ENCODE peak calls at places on chromosomes 5 and 9, in six cellular contexts. One of them, this sample, is unnamed.

GRCh38 chr9:126049896-126050604 is 276.6 kb upstream of the MVB12B start:
- DNase-seq in MM.1S: no peak
- DNase-seq in fibroblast of lung: no peak
- DNase-seq in colonic mucosa: no peak
- DNase-seq in GM23248: no peak
- DNase-seq in HepG2: no peak
- DNase-seq in this sample: no peak

GRCh38 chr5:132820162-132820754 is 7.2 kb downstream of the SOWAHA start:
- DNase-seq in fibroblast of lung: peak
- DNase-seq in MM.1S: peak
- DNase-seq in colonic mucosa: peak
- DNase-seq in GM23248: peak
- DNase-seq in HepG2: peak
- DNase-seq in this sample: peak

GRCh38 chr5:56706504-56706903 is 108.8 kb upstream of the MAP3K1 start:
- DNase-seq in GM23248: no peak
- DNase-seq in MM.1S: no peak
- DNase-seq in colonic mucosa: no peak
- DNase-seq in fibroblast of lung: no peak
- DNase-seq in HepG2: no peak
- DNase-seq in this sample: no peak

GRCh38 chr5:134905246-134905996 is 490 bp downstream of the PCBD2 start:
- DNase-seq in MM.1S: peak
- DNase-seq in colonic mucosa: peak
- DNase-seq in GM23248: peak
- DNase-seq in fibroblast of lung: peak
- DNase-seq in HepG2: peak
- DNase-seq in this sample: peak

GRCh38 chr9:89522261-89522978 is 24.5 kb upstream of the SEMA4D start:
- DNase-seq in HepG2: no peak
- DNase-seq in GM23248: no peak
- DNase-seq in MM.1S: peak
- DNase-seq in fibroblast of lung: no peak
- DNase-seq in colonic mucosa: peak
- DNase-seq in this sample: peak

GRCh38 chr5:176466245-176466871 is 18.2 kb downstream of the FAF2 start:
- DNase-seq in fibroblast of lung: peak
- DNase-seq in HepG2: peak
- DNase-seq in colonic mucosa: no peak
- DNase-seq in MM.1S: no peak
- DNase-seq in GM23248: peak
- DNase-seq in this sample: no peak

GRCh38 chr9:129702563-129702962 is 37.1 kb downstream of the PRRX2 start:
- DNase-seq in GM23248: peak
- DNase-seq in MM.1S: no peak
- DNase-seq in colonic mucosa: peak
- DNase-seq in HepG2: no peak
- DNase-seq in fibroblast of lung: peak
- DNase-seq in this sample: no peak

GRCh38 chr5:6527749-6528455 is 79.2 kb downstream of the UBE2QL1 start:
- DNase-seq in GM23248: no peak
- DNase-seq in HepG2: no peak
- DNase-seq in colonic mucosa: no peak
- DNase-seq in MM.1S: no peak
- DNase-seq in fibroblast of lung: no peak
- DNase-seq in this sample: no peak

GRCh38 chr9:16618524-16618923 is 251.9 kb downstream of the BNC2 start:
- DNase-seq in colonic mucosa: no peak
- DNase-seq in MM.1S: no peak
- DNase-seq in HepG2: no peak
- DNase-seq in GM23248: peak
- DNase-seq in fibroblast of lung: no peak
- DNase-seq in this sample: no peak

GRCh38 chr5:55172051-55172899 is 702 bp downstream of the CDC20B start:
- DNase-seq in fibroblast of lung: peak
- DNase-seq in GM23248: peak
- DNase-seq in MM.1S: peak
- DNase-seq in HepG2: peak
- DNase-seq in colonic mucosa: peak
- DNase-seq in this sample: peak

GRCh38 chr9:90141723-90142122 is 500.9 kb downstream of the DIRAS2 start:
- DNase-seq in GM23248: peak
- DNase-seq in MM.1S: peak
- DNase-seq in colonic mucosa: no peak
- DNase-seq in fibroblast of lung: peak
- DNase-seq in HepG2: peak
- DNase-seq in this sample: no peak

GRCh38 chr5:132479812-132480441 is 10.6 kb downstream of the IRF1 start:
- DNase-seq in GM23248: no peak
- DNase-seq in colonic mucosa: no peak
- DNase-seq in HepG2: no peak
- DNase-seq in fibroblast of lung: no peak
- DNase-seq in MM.1S: no peak
- DNase-seq in this sample: peak

GRCh38 chr9:95876138-95876444 is 600 bp downstream of the ERCC6L2 start:
- DNase-seq in fibroblast of lung: no peak
- DNase-seq in GM23248: no peak
- DNase-seq in MM.1S: no peak
- DNase-seq in HepG2: no peak
- DNase-seq in colonic mucosa: no peak
- DNase-seq in this sample: no peak

GRCh38 chr5:128579669-128580068 is 41.6 kb upstream of the FBN2 start:
- DNase-seq in colonic mucosa: no peak
- DNase-seq in GM23248: peak
- DNase-seq in MM.1S: no peak
- DNase-seq in HepG2: no peak
- DNase-seq in fibroblast of lung: no peak
- DNase-seq in this sample: no peak

GRCh38 chr5:164296603-164297080 is 791.2 kb downstream of the MAT2B start:
- DNase-seq in HepG2: no peak
- DNase-seq in fibroblast of lung: peak
- DNase-seq in colonic mucosa: no peak
- DNase-seq in MM.1S: no peak
- DNase-seq in GM23248: no peak
- DNase-seq in this sample: no peak

DNA sequence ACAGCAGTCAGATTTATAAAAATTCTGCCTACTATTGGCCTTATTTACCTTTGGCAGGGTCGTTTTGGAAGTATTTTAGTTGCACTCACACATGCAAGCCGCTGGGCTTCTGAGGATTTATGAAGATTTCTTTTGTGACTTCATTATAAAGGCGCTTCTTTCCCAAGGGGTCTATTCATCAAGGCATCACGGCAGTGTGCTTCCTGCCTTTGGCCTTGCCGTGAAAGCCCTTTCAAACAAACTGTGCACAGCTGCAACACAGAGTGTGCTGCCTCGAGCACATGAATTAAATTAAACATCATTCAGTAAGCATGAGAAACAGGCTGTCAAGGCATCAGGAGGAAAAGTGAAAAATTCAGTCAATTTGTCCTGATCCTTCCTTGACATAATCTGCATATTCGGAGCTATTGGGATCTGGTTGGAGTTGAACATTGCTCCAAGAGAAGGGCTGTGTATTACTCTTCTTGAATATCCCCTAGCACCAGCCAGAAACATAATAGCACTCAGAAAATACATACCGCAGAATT is 123.0 kb upstream of the PUM3 start:
- DNase-seq in colonic mucosa: no peak
- DNase-seq in fibroblast of lung: no peak
- DNase-seq in HepG2: no peak
- DNase-seq in GM23248: no peak
- DNase-seq in MM.1S: no peak
- DNase-seq in this sample: no peak
- H3K4me3 ChIP-seq in colonic mucosa: no peak
- H3K4me3 ChIP-seq in fibroblast of lung: no peak
- H3K4me3 ChIP-seq in HepG2: no peak
- H3K4me3 ChIP-seq in GM23248: no peak
- H3K4me3 ChIP-seq in MM.1S: no peak
- H3K4me3 ChIP-seq in this sample: no peak

DNA sequence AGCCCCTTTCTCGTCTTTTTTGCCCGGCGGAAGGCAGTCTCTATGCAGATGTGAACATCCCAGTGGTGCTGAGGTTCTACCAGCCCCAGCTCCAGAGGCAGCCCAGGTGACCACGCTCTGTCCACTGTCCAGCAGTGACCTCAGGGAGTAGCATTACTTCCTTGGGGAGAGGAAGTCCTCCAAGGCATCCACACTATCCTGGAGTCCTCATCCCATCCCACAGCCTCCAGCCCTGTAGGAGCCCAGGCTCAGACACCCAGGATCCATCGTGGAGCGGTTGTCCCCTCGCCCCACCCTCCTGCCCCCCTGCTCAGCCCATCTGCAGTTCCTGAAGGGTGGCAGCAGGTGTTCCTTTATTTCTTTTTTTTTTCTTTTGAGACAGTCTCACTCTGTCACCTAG is 294.5 kb upstream of the IRX4 start:
- DNase-seq in HepG2: no peak
- DNase-seq in fibroblast of lung: no peak
- DNase-seq in GM23248: no peak
- DNase-seq in colonic mucosa: no peak
- DNase-seq in MM.1S: no peak
- DNase-seq in this sample: no peak
- H3K9ac ChIP-seq in HepG2: no peak
- H3K9ac ChIP-seq in fibroblast of lung: no peak
- H3K9ac ChIP-seq in GM23248: no peak
- H3K9ac ChIP-seq in colonic mucosa: no peak
- H3K9ac ChIP-seq in MM.1S: no peak
- H3K9ac ChIP-seq in this sample: no peak

GRCh38 chr5:147455822-147456221 is 54.0 kb downstream of the DPYSL3 start:
- DNase-seq in MM.1S: no peak
- DNase-seq in HepG2: no peak
- DNase-seq in fibroblast of lung: peak
- DNase-seq in GM23248: peak
- DNase-seq in colonic mucosa: no peak
- DNase-seq in this sample: no peak
- H3K4me3 ChIP-seq in MM.1S: no peak
- H3K4me3 ChIP-seq in HepG2: no peak
- H3K4me3 ChIP-seq in fibroblast of lung: no peak
- H3K4me3 ChIP-seq in GM23248: peak
- H3K4me3 ChIP-seq in colonic mucosa: no peak
- H3K4me3 ChIP-seq in this sample: no peak

DNA sequence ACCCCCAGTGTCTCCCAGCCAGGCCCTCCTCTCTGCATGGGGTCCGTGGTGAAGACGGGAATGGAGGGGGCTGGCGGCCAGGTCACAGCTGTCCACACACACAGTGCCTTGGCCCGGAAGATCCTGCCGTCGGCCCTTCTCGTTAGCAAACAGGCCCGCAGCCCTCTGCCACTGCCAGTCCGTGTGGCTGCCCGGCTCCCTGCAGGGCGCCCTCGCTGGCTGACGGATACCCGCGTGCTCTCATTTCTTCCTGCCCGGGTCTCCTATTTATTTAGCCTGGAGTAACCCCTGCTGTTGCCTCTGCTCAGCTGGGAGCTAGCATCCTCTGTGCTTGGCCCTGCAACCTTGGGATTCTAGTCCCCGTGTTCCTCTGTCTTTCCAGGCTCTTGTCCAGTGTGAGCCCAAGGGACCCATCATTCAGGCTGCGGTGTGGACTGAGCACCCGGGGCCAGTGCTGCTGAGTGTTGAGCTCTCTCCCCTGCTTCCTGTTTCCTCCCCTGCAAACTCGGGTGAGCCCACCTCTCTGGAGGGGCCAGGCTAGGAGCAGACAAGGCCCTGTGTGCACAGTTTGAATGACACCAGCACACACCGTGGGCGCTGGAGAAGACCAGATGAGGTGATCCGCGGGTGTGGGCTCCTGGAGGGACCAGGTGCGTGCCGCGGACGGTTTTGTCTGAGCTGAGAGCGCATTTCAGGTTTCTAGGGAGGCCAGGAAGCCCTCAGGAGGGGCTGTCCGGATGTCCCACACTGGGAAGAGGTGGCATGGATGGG is 14.6 kb upstream of the RNU6ATAC start:
- DNase-seq in MM.1S: no peak
- DNase-seq in colonic mucosa: no peak
- DNase-seq in fibroblast of lung: peak
- DNase-seq in HepG2: no peak
- DNase-seq in GM23248: peak
- DNase-seq in this sample: no peak
- H3K9ac ChIP-seq in MM.1S: no peak
- H3K9ac ChIP-seq in colonic mucosa: no peak
- H3K9ac ChIP-seq in fibroblast of lung: no peak
- H3K9ac ChIP-seq in HepG2: no peak
- H3K9ac ChIP-seq in GM23248: no peak
- H3K9ac ChIP-seq in this sample: no peak

DNA sequence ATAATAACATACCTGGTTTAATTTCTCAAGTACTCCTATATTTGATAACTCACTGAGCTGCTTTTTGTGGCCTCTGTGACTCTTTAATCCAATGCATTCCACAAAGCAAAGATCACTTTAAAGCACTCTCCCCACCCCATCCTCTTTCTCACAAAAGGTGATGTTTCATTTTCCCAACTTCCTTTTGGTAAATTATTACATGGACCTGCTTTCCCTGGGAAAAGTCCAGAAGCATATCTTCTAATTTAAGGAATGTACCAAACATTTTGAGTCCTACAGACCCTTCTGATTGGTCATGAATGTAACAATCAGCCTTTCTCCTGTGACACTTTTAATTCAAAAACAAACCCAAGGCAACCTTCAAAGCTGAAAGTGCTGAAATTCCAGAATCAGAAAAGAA is 71.1 kb downstream of the MLLT3 start:
- DNase-seq in colonic mucosa: no peak
- DNase-seq in GM23248: peak
- DNase-seq in HepG2: peak
- DNase-seq in MM.1S: no peak
- DNase-seq in fibroblast of lung: no peak
- DNase-seq in this sample: no peak
- H3K4me3 ChIP-seq in colonic mucosa: no peak
- H3K4me3 ChIP-seq in GM23248: no peak
- H3K4me3 ChIP-seq in HepG2: no peak
- H3K4me3 ChIP-seq in MM.1S: no peak
- H3K4me3 ChIP-seq in fibroblast of lung: no peak
- H3K4me3 ChIP-seq in this sample: no peak

DNA sequence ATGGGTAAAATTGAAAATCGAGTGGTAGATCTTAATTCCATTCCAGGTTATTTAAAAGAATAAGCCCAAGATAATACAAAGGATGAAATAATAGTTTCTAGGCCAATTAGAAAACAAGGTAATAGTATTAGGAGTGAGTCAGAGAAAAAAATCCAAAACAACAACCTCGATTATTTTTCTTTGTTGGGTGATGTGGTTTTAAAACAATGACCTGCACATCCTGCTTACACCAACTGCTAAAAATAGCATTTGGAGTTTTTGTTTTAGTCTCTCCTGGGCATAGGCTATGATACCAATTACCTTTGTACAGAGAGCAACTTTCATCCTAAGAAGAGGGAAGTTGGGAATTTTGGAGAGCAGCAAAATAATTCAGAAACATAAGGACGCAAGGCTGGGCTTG is 101.7 kb upstream of the MYO10 start:
- DNase-seq in GM23248: peak
- DNase-seq in colonic mucosa: no peak
- DNase-seq in MM.1S: peak
- DNase-seq in fibroblast of lung: no peak
- DNase-seq in HepG2: no peak
- DNase-seq in this sample: no peak
- H3K9ac ChIP-seq in GM23248: no peak
- H3K9ac ChIP-seq in colonic mucosa: no peak
- H3K9ac ChIP-seq in MM.1S: no peak
- H3K9ac ChIP-seq in fibroblast of lung: no peak
- H3K9ac ChIP-seq in HepG2: no peak
- H3K9ac ChIP-seq in this sample: no peak

This sample was measured in DND-41.